ENCODE peak calls at places on chromosome 1, in seven cellular contexts. One of them, this sample, is unnamed.

GRCh38 chr1:23809751-23810171 is 9.2 kb upstream of the GALE start:
- DNase-seq in foreskin fibroblast: no peak
- DNase-seq in HuH-7: peak; percentile 82
- DNase-seq in omental fat pad: no peak
- DNase-seq in T-helper 2 cell: peak; percentile 51
- DNase-seq in NB4: peak; percentile 89
- DNase-seq in anterior cingulate cortex: no peak
- DNase-seq in this sample: no peak

GRCh38 chr1:246450485-246451251 is 56.4 kb downstream of the SMYD3 start:
- DNase-seq in foreskin fibroblast: peak; percentile 5
- DNase-seq in HuH-7: peak; percentile 31
- DNase-seq in omental fat pad: no peak
- DNase-seq in T-helper 2 cell: no peak
- DNase-seq in NB4: peak; percentile 49
- DNase-seq in anterior cingulate cortex: no peak
- DNase-seq in this sample: no peak

GRCh38 chr1:116172666-116173065 is 61.5 kb downstream of the MAB21L3 start:
- DNase-seq in foreskin fibroblast: no peak
- DNase-seq in HuH-7: no peak
- DNase-seq in omental fat pad: no peak
- DNase-seq in T-helper 2 cell: no peak
- DNase-seq in NB4: no peak
- DNase-seq in anterior cingulate cortex: no peak
- DNase-seq in this sample: no peak

GRCh38 chr1:203135636-203136305 is 8.2 kb downstream of the ADORA1 start:
- DNase-seq in foreskin fibroblast: no peak
- DNase-seq in HuH-7: no peak
- DNase-seq in omental fat pad: no peak
- DNase-seq in T-helper 2 cell: no peak
- DNase-seq in NB4: peak; percentile 82
- DNase-seq in anterior cingulate cortex: no peak
- DNase-seq in this sample: no peak

GRCh38 chr1:8211620-8212442 is 106.1 kb upstream of the SLC45A1 start:
- DNase-seq in foreskin fibroblast: peak; percentile 98
- DNase-seq in HuH-7: peak; percentile 65
- DNase-seq in omental fat pad: no peak
- DNase-seq in T-helper 2 cell: no peak
- DNase-seq in NB4: peak; percentile 91
- DNase-seq in anterior cingulate cortex: no peak
- DNase-seq in this sample: peak; percentile 43

GRCh38 chr1:3423245-3423829 is 31.1 kb upstream of the ARHGEF16 start:
- DNase-seq in foreskin fibroblast: no peak
- DNase-seq in HuH-7: no peak
- DNase-seq in omental fat pad: no peak
- DNase-seq in T-helper 2 cell: no peak
- DNase-seq in NB4: no peak
- DNase-seq in anterior cingulate cortex: peak; percentile 34
- DNase-seq in this sample: no peak

GRCh38 chr1:233547726-233548125 is 66.2 kb upstream of the KCNK1 start:
- DNase-seq in foreskin fibroblast: no peak
- DNase-seq in HuH-7: no peak
- DNase-seq in omental fat pad: no peak
- DNase-seq in T-helper 2 cell: no peak
- DNase-seq in NB4: no peak
- DNase-seq in anterior cingulate cortex: no peak
- DNase-seq in this sample: no peak

GRCh38 chr1:236070753-236071152 is 5.9 kb upstream of the NID1 start:
- DNase-seq in foreskin fibroblast: no peak
- DNase-seq in HuH-7: no peak
- DNase-seq in omental fat pad: no peak
- DNase-seq in T-helper 2 cell: no peak
- DNase-seq in NB4: no peak
- DNase-seq in anterior cingulate cortex: no peak
- DNase-seq in this sample: no peak

GRCh38 chr1:205531191-205532025 is 26.9 kb downstream of the CDK18 start:
- DNase-seq in foreskin fibroblast: no peak
- DNase-seq in HuH-7: no peak
- DNase-seq in omental fat pad: no peak
- DNase-seq in T-helper 2 cell: no peak
- DNase-seq in NB4: no peak
- DNase-seq in anterior cingulate cortex: no peak
- DNase-seq in this sample: no peak

GRCh38 chr1:29924017-29924431 is 687.7 kb downstream of the PTPRU start:
- DNase-seq in foreskin fibroblast: no peak
- DNase-seq in HuH-7: no peak
- DNase-seq in omental fat pad: no peak
- DNase-seq in T-helper 2 cell: no peak
- DNase-seq in NB4: no peak
- DNase-seq in anterior cingulate cortex: no peak
- DNase-seq in this sample: no peak

GRCh38 chr1:116008651-116009380 is 32.5 kb downstream of the SLC22A15 start:
- DNase-seq in foreskin fibroblast: no peak
- DNase-seq in HuH-7: no peak
- DNase-seq in omental fat pad: no peak
- DNase-seq in T-helper 2 cell: no peak
- DNase-seq in NB4: no peak
- DNase-seq in anterior cingulate cortex: peak; percentile 12
- DNase-seq in this sample: no peak

GRCh38 chr1:110488867-110489266 is 30.1 kb downstream of the KCNA10 start:
- DNase-seq in foreskin fibroblast: no peak
- DNase-seq in HuH-7: no peak
- DNase-seq in omental fat pad: no peak
- DNase-seq in T-helper 2 cell: no peak
- DNase-seq in NB4: no peak
- DNase-seq in anterior cingulate cortex: no peak
- DNase-seq in this sample: no peak

GRCh38 chr1:152461544-152461943 is 47.5 kb upstream of the CRNN start:
- DNase-seq in foreskin fibroblast: peak; percentile 7
- DNase-seq in HuH-7: peak; percentile 19
- DNase-seq in omental fat pad: no peak
- DNase-seq in T-helper 2 cell: peak; percentile 17
- DNase-seq in NB4: peak; percentile 78
- DNase-seq in anterior cingulate cortex: no peak
- DNase-seq in this sample: no peak

GRCh38 chr1:231885209-231885854 is 258.7 kb downstream of the DISC1 start:
- DNase-seq in foreskin fibroblast: no peak
- DNase-seq in HuH-7: no peak
- DNase-seq in omental fat pad: no peak
- DNase-seq in T-helper 2 cell: no peak
- DNase-seq in NB4: no peak
- DNase-seq in anterior cingulate cortex: no peak
- DNase-seq in this sample: no peak

GRCh38 chr1:1889090-1889750 is 1.7 kb downstream of the GNB1 start:
- DNase-seq in foreskin fibroblast: no peak
- DNase-seq in HuH-7: no peak
- DNase-seq in omental fat pad: no peak
- DNase-seq in T-helper 2 cell: no peak
- DNase-seq in NB4: no peak
- DNase-seq in anterior cingulate cortex: no peak
- DNase-seq in this sample: no peak

GRCh38 chr1:91619881-91620280 is 119.2 kb downstream of the CDC7 start:
- DNase-seq in foreskin fibroblast: no peak
- DNase-seq in HuH-7: no peak
- DNase-seq in omental fat pad: no peak
- DNase-seq in T-helper 2 cell: no peak
- DNase-seq in NB4: no peak
- DNase-seq in anterior cingulate cortex: no peak
- DNase-seq in this sample: no peak

GRCh38 chr1:16088996-16089395 is 15.5 kb upstream of the FAM131C start:
- DNase-seq in foreskin fibroblast: peak; percentile 35
- DNase-seq in HuH-7: no peak
- DNase-seq in omental fat pad: no peak
- DNase-seq in T-helper 2 cell: no peak
- DNase-seq in NB4: no peak
- DNase-seq in anterior cingulate cortex: no peak
- DNase-seq in this sample: no peak

GRCh38 chr1:186231861-186232436 is 143.1 kb downstream of the TPR start:
- DNase-seq in foreskin fibroblast: no peak
- DNase-seq in HuH-7: no peak
- DNase-seq in omental fat pad: no peak
- DNase-seq in T-helper 2 cell: no peak
- DNase-seq in NB4: no peak
- DNase-seq in anterior cingulate cortex: no peak
- DNase-seq in this sample: no peak

GRCh38 chr1:215665212-215665611 is 98.1 kb downstream of the KCTD3 start:
- DNase-seq in foreskin fibroblast: no peak
- DNase-seq in HuH-7: no peak
- DNase-seq in omental fat pad: no peak
- DNase-seq in T-helper 2 cell: no peak
- DNase-seq in NB4: no peak
- DNase-seq in anterior cingulate cortex: no peak
- DNase-seq in this sample: no peak

GRCh38 chr1:147665521-147665920 is 4.8 kb downstream of the ACP6 start:
- DNase-seq in foreskin fibroblast: no peak
- DNase-seq in HuH-7: peak; percentile 22
- DNase-seq in omental fat pad: no peak
- DNase-seq in T-helper 2 cell: no peak
- DNase-seq in NB4: no peak
- DNase-seq in anterior cingulate cortex: no peak
- DNase-seq in this sample: no peak

GRCh38 chr1:36486436-36487335 is 4.0 kb upstream of the CSF3R start:
- DNase-seq in foreskin fibroblast: no peak
- DNase-seq in HuH-7: peak; percentile 80
- DNase-seq in omental fat pad: peak; percentile 45
- DNase-seq in T-helper 2 cell: no peak
- DNase-seq in NB4: peak; percentile 94
- DNase-seq in anterior cingulate cortex: peak; percentile 24
- DNase-seq in this sample: no peak

GRCh38 chr1:190000365-190000872 is 477.2 kb downstream of the BRINP3 start:
- DNase-seq in foreskin fibroblast: no peak
- DNase-seq in HuH-7: no peak
- DNase-seq in omental fat pad: no peak
- DNase-seq in T-helper 2 cell: no peak
- DNase-seq in NB4: no peak
- DNase-seq in anterior cingulate cortex: no peak
- DNase-seq in this sample: no peak

GRCh38 chr1:4801192-4801924 is 146.9 kb downstream of the AJAP1 start:
- DNase-seq in foreskin fibroblast: no peak
- DNase-seq in HuH-7: no peak
- DNase-seq in omental fat pad: no peak
- DNase-seq in T-helper 2 cell: no peak
- DNase-seq in NB4: no peak
- DNase-seq in anterior cingulate cortex: peak; percentile 35
- DNase-seq in this sample: no peak

GRCh38 chr1:206581571-206581981 is 30.7 kb downstream of the EIF2D start:
- DNase-seq in foreskin fibroblast: no peak
- DNase-seq in HuH-7: no peak
- DNase-seq in omental fat pad: no peak
- DNase-seq in T-helper 2 cell: peak; percentile 32
- DNase-seq in NB4: no peak
- DNase-seq in anterior cingulate cortex: peak; percentile 31
- DNase-seq in this sample: no peak

GRCh38 chr1:183600136-183600535 is 9.9 kb upstream of the NCF2 start:
- DNase-seq in foreskin fibroblast: peak; percentile 82
- DNase-seq in HuH-7: no peak
- DNase-seq in omental fat pad: no peak
- DNase-seq in T-helper 2 cell: no peak
- DNase-seq in NB4: peak; percentile 69
- DNase-seq in anterior cingulate cortex: no peak
- DNase-seq in this sample: no peak

GRCh38 chr1:167747988-167748387 is 26.2 kb downstream of the MPZL1 start:
- DNase-seq in foreskin fibroblast: no peak
- DNase-seq in HuH-7: no peak
- DNase-seq in omental fat pad: no peak
- DNase-seq in T-helper 2 cell: no peak
- DNase-seq in NB4: no peak
- DNase-seq in anterior cingulate cortex: no peak
- DNase-seq in this sample: no peak

GRCh38 chr1:154808261-154808908 is 61.7 kb downstream of the KCNN3 start:
- DNase-seq in foreskin fibroblast: no peak
- DNase-seq in HuH-7: no peak
- DNase-seq in omental fat pad: no peak
- DNase-seq in T-helper 2 cell: no peak
- DNase-seq in NB4: no peak
- DNase-seq in anterior cingulate cortex: no peak
- DNase-seq in this sample: no peak

GRCh38 chr1:222880586-222880985 is 65.7 kb downstream of the DISP1 start:
- DNase-seq in foreskin fibroblast: peak; percentile 51
- DNase-seq in HuH-7: no peak
- DNase-seq in omental fat pad: no peak
- DNase-seq in T-helper 2 cell: no peak
- DNase-seq in NB4: peak; percentile 16
- DNase-seq in anterior cingulate cortex: no peak
- DNase-seq in this sample: no peak

GRCh38 chr1:113133759-113134158 is 60.8 kb downstream of the LRIG2 start:
- DNase-seq in foreskin fibroblast: no peak
- DNase-seq in HuH-7: no peak
- DNase-seq in omental fat pad: no peak
- DNase-seq in T-helper 2 cell: no peak
- DNase-seq in NB4: no peak
- DNase-seq in anterior cingulate cortex: no peak
- DNase-seq in this sample: no peak

GRCh38 chr1:153940756-153941155 is 5.8 kb downstream of the DENND4B start:
- DNase-seq in foreskin fibroblast: no peak
- DNase-seq in HuH-7: no peak
- DNase-seq in omental fat pad: no peak
- DNase-seq in T-helper 2 cell: no peak
- DNase-seq in NB4: no peak
- DNase-seq in anterior cingulate cortex: no peak
- DNase-seq in this sample: no peak

GRCh38 chr1:37752583-37753471 is 12.1 kb downstream of the EPHA10 start:
- DNase-seq in foreskin fibroblast: peak; percentile 10
- DNase-seq in HuH-7: peak; percentile 62
- DNase-seq in omental fat pad: no peak
- DNase-seq in T-helper 2 cell: no peak
- DNase-seq in NB4: no peak
- DNase-seq in anterior cingulate cortex: no peak
- DNase-seq in this sample: no peak

GRCh38 chr1:185352067-185352466 is 35.0 kb upstream of the IVNS1ABP start:
- DNase-seq in foreskin fibroblast: no peak
- DNase-seq in HuH-7: no peak
- DNase-seq in omental fat pad: no peak
- DNase-seq in T-helper 2 cell: no peak
- DNase-seq in NB4: no peak
- DNase-seq in anterior cingulate cortex: no peak
- DNase-seq in this sample: no peak

GRCh38 chr1:233367057-233367759 is 39.7 kb downstream of the MAP3K21 start:
- DNase-seq in foreskin fibroblast: no peak
- DNase-seq in HuH-7: no peak
- DNase-seq in omental fat pad: no peak
- DNase-seq in T-helper 2 cell: no peak
- DNase-seq in NB4: no peak
- DNase-seq in anterior cingulate cortex: no peak
- DNase-seq in this sample: no peak

GRCh38 chr1:28130901-28131300 is 42.5 kb upstream of the EYA3 start:
- DNase-seq in foreskin fibroblast: no peak
- DNase-seq in HuH-7: no peak
- DNase-seq in omental fat pad: no peak
- DNase-seq in T-helper 2 cell: no peak
- DNase-seq in NB4: no peak
- DNase-seq in anterior cingulate cortex: no peak
- DNase-seq in this sample: no peak

GRCh38 chr1:86773331-86774288 is 69.2 kb downstream of the SH3GLB1 start:
- DNase-seq in foreskin fibroblast: no peak
- DNase-seq in HuH-7: no peak
- DNase-seq in omental fat pad: no peak
- DNase-seq in T-helper 2 cell: no peak
- DNase-seq in NB4: no peak
- DNase-seq in anterior cingulate cortex: no peak
- DNase-seq in this sample: no peak

GRCh38 chr1:111099289-111099688 is 40.6 kb downstream of the DRAM2 start:
- DNase-seq in foreskin fibroblast: no peak
- DNase-seq in HuH-7: no peak
- DNase-seq in omental fat pad: no peak
- DNase-seq in T-helper 2 cell: no peak
- DNase-seq in NB4: peak; percentile 11
- DNase-seq in anterior cingulate cortex: no peak
- DNase-seq in this sample: no peak

GRCh38 chr1:119774746-119775495 is 6.2 kb upstream of the HMGCS2 start:
- DNase-seq in foreskin fibroblast: no peak
- DNase-seq in HuH-7: peak; percentile 31
- DNase-seq in omental fat pad: no peak
- DNase-seq in T-helper 2 cell: no peak
- DNase-seq in NB4: no peak
- DNase-seq in anterior cingulate cortex: no peak
- DNase-seq in this sample: no peak

GRCh38 chr1:145962157-145963102 is 1.9 kb downstream of the ANKRD34A start:
- DNase-seq in foreskin fibroblast: no peak
- DNase-seq in HuH-7: no peak
- DNase-seq in omental fat pad: no peak
- DNase-seq in T-helper 2 cell: no peak
- DNase-seq in NB4: no peak
- DNase-seq in anterior cingulate cortex: peak; percentile 56
- DNase-seq in this sample: no peak

This sample was measured in GOT3.